ENCODE peak calls at places on chromosomes 7 and 10, in seven cellular contexts. One of them, this sample, is unnamed.

GRCh38 chr7:9200666-9201065 is 767.3 kb downstream of the NXPH1 start:
- DNase-seq in sigmoid colon: no peak
- DNase-seq in activated T-helper 9 cell treated with anti-CD3 and anti-CD28 coated beads, Interleukin-2, amount 50 U/mL, for 16 hours: no peak
- DNase-seq in left cardiac atrium: no peak
- DNase-seq in lower lobe of right lung: no peak
- DNase-seq in hypothalamus: no peak
- DNase-seq in hepatic stellate cell: no peak
- DNase-seq in this sample: no peak

GRCh38 chr7:158609313-158609974 is 21.8 kb upstream of the PTPRN2 start:
- DNase-seq in sigmoid colon: no peak
- DNase-seq in activated T-helper 9 cell treated with anti-CD3 and anti-CD28 coated beads, Interleukin-2, amount 50 U/mL, for 16 hours: no peak
- DNase-seq in left cardiac atrium: no peak
- DNase-seq in lower lobe of right lung: no peak
- DNase-seq in hypothalamus: no peak
- DNase-seq in hepatic stellate cell: no peak
- DNase-seq in this sample: no peak

GRCh38 chr7:17408245-17408903 is 109.9 kb downstream of the AHR start:
- DNase-seq in sigmoid colon: peak
- DNase-seq in activated T-helper 9 cell treated with anti-CD3 and anti-CD28 coated beads, Interleukin-2, amount 50 U/mL, for 16 hours: no peak
- DNase-seq in left cardiac atrium: peak
- DNase-seq in lower lobe of right lung: peak
- DNase-seq in hypothalamus: no peak
- DNase-seq in hepatic stellate cell: peak
- DNase-seq in this sample: peak

GRCh38 chr7:72540923-72541322 is 128.8 kb upstream of the CALN1 start:
- DNase-seq in sigmoid colon: no peak
- DNase-seq in activated T-helper 9 cell treated with anti-CD3 and anti-CD28 coated beads, Interleukin-2, amount 50 U/mL, for 16 hours: no peak
- DNase-seq in left cardiac atrium: no peak
- DNase-seq in lower lobe of right lung: no peak
- DNase-seq in hypothalamus: no peak
- DNase-seq in hepatic stellate cell: no peak
- DNase-seq in this sample: no peak

GRCh38 chr10:132691711-132692153 is 94.2 kb downstream of the NKX6-2 start:
- DNase-seq in sigmoid colon: peak
- DNase-seq in activated T-helper 9 cell treated with anti-CD3 and anti-CD28 coated beads, Interleukin-2, amount 50 U/mL, for 16 hours: no peak
- DNase-seq in left cardiac atrium: peak
- DNase-seq in lower lobe of right lung: peak
- DNase-seq in hypothalamus: no peak
- DNase-seq in hepatic stellate cell: no peak
- DNase-seq in this sample: no peak

GRCh38 chr10:91813251-91813650 is 15.0 kb downstream of the TNKS2 start:
- DNase-seq in sigmoid colon: no peak
- DNase-seq in activated T-helper 9 cell treated with anti-CD3 and anti-CD28 coated beads, Interleukin-2, amount 50 U/mL, for 16 hours: no peak
- DNase-seq in left cardiac atrium: no peak
- DNase-seq in lower lobe of right lung: no peak
- DNase-seq in hypothalamus: no peak
- DNase-seq in hepatic stellate cell: no peak
- DNase-seq in this sample: no peak

GRCh38 chr7:18974803-18975202 is 142.6 kb downstream of the TWIST1 start:
- DNase-seq in sigmoid colon: no peak
- DNase-seq in activated T-helper 9 cell treated with anti-CD3 and anti-CD28 coated beads, Interleukin-2, amount 50 U/mL, for 16 hours: no peak
- DNase-seq in left cardiac atrium: no peak
- DNase-seq in lower lobe of right lung: no peak
- DNase-seq in hypothalamus: no peak
- DNase-seq in hepatic stellate cell: no peak
- DNase-seq in this sample: no peak

GRCh38 chr10:67884842-67885680 is 605 bp downstream of the SIRT1 start:
- DNase-seq in sigmoid colon: peak
- DNase-seq in activated T-helper 9 cell treated with anti-CD3 and anti-CD28 coated beads, Interleukin-2, amount 50 U/mL, for 16 hours: peak
- DNase-seq in left cardiac atrium: peak
- DNase-seq in lower lobe of right lung: peak
- DNase-seq in hypothalamus: peak
- DNase-seq in hepatic stellate cell: peak
- DNase-seq in this sample: peak

GRCh38 chr10:102669206-102670064 is 25.2 kb downstream of the TRIM8 start:
- DNase-seq in sigmoid colon: peak
- DNase-seq in activated T-helper 9 cell treated with anti-CD3 and anti-CD28 coated beads, Interleukin-2, amount 50 U/mL, for 16 hours: no peak
- DNase-seq in left cardiac atrium: peak
- DNase-seq in lower lobe of right lung: peak
- DNase-seq in hypothalamus: no peak
- DNase-seq in hepatic stellate cell: peak
- DNase-seq in this sample: peak